ENCODE peak calls at places on chromosomes 16 and 17, in ten cellular contexts. A is astrocyte; X is Peyer's patch; P is neural progenitor cell; B is ovary; I is SK-N-SH; D is CD4-positive, alpha-beta memory T cell; W is mesenchymal stem cell; O is heart left ventricle; F is IMR-90. R is an unnamed sample.
A peak's percentile ranks its signal among the peaks of the same experiment; 100 is the strongest.

GRCh38 chr17:70313450-70313849 is 144.1 kb downstream of the KCNJ2 start:
- DNase-seq in A (peak; percentile 83), X (no peak), P (no peak), B (no peak), I (no peak), D (no peak), W (no peak), O (no peak), F (peak; percentile 86), R (no peak)

GRCh38 chr17:2085648-2085949 is 30.7 kb downstream of the HIC1 start:
- DNase-seq in A (peak; percentile 76), X (no peak), P (no peak), B (peak; percentile 54), I (no peak), D (no peak), W (peak; percentile 83), O (no peak), F (peak; percentile 69), R (no peak)

GRCh38 chr16:87017388-87018012 is 299.7 kb downstream of the C16orf95 start:
- DNase-seq in A (peak; percentile 93), X (no peak), P (peak; percentile 51), B (no peak), I (no peak), D (no peak), W (peak; percentile 88), O (no peak), F (peak; percentile 88), R (no peak)

GRCh38 chr16:30185141-30185682 is 1.8 kb downstream of the CORO1A start:
- DNase-seq in A (no peak), X (peak; percentile 63), P (no peak), B (no peak), I (peak; percentile 40), D (peak; percentile 29), W (no peak), O (peak; percentile 60), F (no peak), R (peak; percentile 80)

GRCh38 chr16:74650966-74651567 is 15.6 kb downstream of the RFWD3 start:
- DNase-seq in A (no peak), X (no peak), P (peak; percentile 9), B (no peak), I (peak; percentile 31), D (no peak), W (peak; percentile 29), O (no peak), F (no peak), R (peak; percentile 31)

GRCh38 chr16:17459903-17460521 is 10.7 kb downstream of the XYLT1 start:
- DNase-seq in A (no peak), X (peak; percentile 78), P (no peak), B (peak; percentile 78), I (no peak), D (no peak), W (no peak), O (no peak), F (no peak), R (peak; percentile 92)

GRCh38 chr17:35496470-35497290 is 40.8 kb downstream of the SLFN12L start:
- DNase-seq in A (no peak), X (no peak), P (no peak), B (no peak), I (no peak), D (no peak), W (no peak), O (no peak), F (no peak), R (no peak)

GRCh38 chr17:7004398-7005253 is 7.8 kb upstream of the RNASEK start:
- DNase-seq in A (no peak), X (peak; percentile 56), P (peak; percentile 78), B (no peak), I (peak; percentile 70), D (peak; percentile 74), W (peak; percentile 73), O (no peak), F (peak; percentile 54), R (peak; percentile 80)

GRCh38 chr16:29974291-29975133 is 844 bp downstream of the TAOK2 start:
- DNase-seq in A (peak; percentile 9), X (no peak), P (peak; percentile 36), B (no peak), I (peak; percentile 56), D (peak; percentile 12), W (peak; percentile 27), O (peak; percentile 69), F (peak; percentile 12), R (no peak)

GRCh38 chr17:82204831-82205719 is 7.6 kb downstream of the CCDC57 start:
- DNase-seq in A (peak; percentile 72), X (no peak), P (no peak), B (no peak), I (peak; percentile 58), D (no peak), W (peak; percentile 84), O (no peak), F (peak; percentile 85), R (no peak)

GRCh38 chr17:72030067-72030899 is 90.5 kb upstream of the SOX9 start:
- DNase-seq in A (peak; percentile 59), X (peak; percentile 47), P (peak; percentile 83), B (no peak), I (no peak), D (peak; percentile 6), W (peak; percentile 77), O (peak; percentile 58), F (peak; percentile 61), R (peak; percentile 77)

DNA sequence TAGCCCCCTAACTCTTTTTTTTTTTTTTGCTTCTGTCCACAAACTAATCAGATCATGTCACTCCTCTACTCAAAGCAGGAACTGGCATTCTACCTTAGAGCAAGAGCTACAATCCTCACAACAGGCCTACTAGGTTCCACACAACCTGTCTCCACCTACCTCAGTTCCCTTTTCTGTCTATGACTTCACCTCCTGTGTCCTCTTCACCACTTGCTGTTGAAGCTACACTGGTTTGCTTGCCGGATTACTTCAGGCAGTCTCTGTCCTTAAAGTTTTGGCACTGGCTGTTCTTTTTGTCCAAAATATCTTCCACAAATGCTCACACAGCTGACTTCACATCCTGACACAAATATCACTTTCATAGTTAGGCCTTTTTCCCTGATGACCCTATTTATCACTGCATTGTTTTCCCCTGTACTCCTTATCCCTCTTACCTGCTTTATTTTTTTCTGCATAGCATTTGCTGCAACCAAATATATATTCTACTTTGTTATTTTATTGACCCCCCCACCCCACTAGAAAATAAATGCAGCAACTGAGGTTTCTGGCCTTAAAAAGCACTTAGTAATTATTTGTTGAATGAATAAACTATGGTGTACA is 72.0 kb downstream of the KANSL1 start:
- DNase-seq in A (no peak), X (no peak), P (no peak), B (no peak), I (no peak), D (no peak), W (no peak), O (no peak), F (no peak), R (peak; percentile 25)
- H3K4me1 ChIP-seq in A (peaks cover 11% of the 10 kb centered on the region), X (peaks cover 56% of the 10 kb centered on the region), P (peaks cover 36% of the 10 kb centered on the region), B (peaks cover 22% of the 10 kb centered on the region), I (peaks cover 5% of the 10 kb centered on the region), D (peaks cover 96% of the 10 kb centered on the region), W (peaks cover under 1% of the 10 kb centered on the region), O (peaks cover 93% of the 10 kb centered on the region), F (peaks cover 7% of the 10 kb centered on the region), R (peaks cover 22% of the 10 kb centered on the region)

GRCh38 chr16:4062212-4062802 is 53.9 kb downstream of the ADCY9 start:
- DNase-seq in A (no peak), X (no peak), P (no peak), B (no peak), I (no peak), D (no peak), W (no peak), O (no peak), F (no peak), R (no peak)

GRCh38 chr16:4059969-4060368 is 56.3 kb downstream of the ADCY9 start:
- DNase-seq in A (no peak), X (peak; percentile 60), P (no peak), B (no peak), I (no peak), D (peak; percentile 10), W (no peak), O (no peak), F (no peak), R (no peak)

GRCh38 chr16:4067262-4068001 is 48.8 kb downstream of the ADCY9 start:
- DNase-seq in A (no peak), X (no peak), P (no peak), B (no peak), I (no peak), D (no peak), W (no peak), O (no peak), F (peak; percentile 27), R (no peak)

GRCh38 chr16:4060823-4061222 is 55.4 kb downstream of the ADCY9 start:
- DNase-seq in A (no peak), X (no peak), P (no peak), B (no peak), I (no peak), D (no peak), W (no peak), O (no peak), F (peak; percentile 42), R (no peak)

DNA sequence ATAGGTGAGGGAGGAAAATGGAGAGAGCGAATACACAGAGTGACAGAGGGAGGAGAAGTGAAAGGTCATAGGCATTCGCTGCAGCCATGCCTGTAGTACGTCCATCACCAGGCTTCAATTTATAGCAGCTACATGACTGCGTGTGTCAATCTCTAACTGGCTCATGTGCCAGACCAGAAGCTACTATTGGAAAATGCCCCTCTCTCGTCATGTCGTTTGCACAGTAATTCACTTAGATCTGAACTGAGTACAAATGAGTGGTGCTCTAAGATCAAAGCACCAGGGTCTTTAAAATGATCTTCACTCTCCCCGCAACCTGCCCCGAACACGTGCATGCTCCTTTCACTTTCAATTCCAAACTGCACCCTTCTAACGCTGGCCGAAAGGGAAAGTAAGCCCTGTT is 51.3 kb downstream of the ADCY9 start:
- DNase-seq in A (no peak), X (peak; percentile 49), P (no peak), B (no peak), I (no peak), D (peak; percentile 52), W (no peak), O (no peak), F (no peak), R (no peak)
- H3K4me3 ChIP-seq in A (no peak overlapping the region), X (no peak overlapping the region), P (no peak overlapping the region), B (no peak overlapping the region), I (no peak overlapping the region), D (peak overlapping the region; percentile 18), W (peak overlapping the region; percentile 61), O (peak overlapping the region; percentile 12), F (no peak overlapping the region), R (no peak overlapping the region)

DNA sequence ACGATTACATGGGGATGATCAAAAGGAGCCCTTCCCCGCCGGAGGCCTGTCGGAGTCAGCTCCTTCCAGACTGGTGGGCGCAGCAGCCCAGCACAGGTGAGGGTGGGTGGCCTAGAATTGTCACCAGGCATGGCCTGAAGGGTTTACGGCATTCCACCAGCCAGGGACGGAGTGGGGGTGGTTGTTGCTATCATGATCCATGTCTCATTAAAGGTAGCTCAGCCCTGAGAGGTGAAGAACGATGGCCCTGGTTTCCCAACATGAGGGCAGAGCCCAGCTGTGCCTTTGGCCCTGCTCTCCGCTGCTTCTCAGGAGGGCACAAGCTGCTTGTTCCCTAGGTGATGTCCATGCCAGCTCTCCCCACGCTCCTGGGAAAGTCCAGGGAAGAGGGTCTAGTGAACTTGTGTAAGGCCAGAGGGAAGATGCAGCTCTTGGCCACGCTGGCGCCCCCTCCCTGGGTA is 14.2 kb downstream of the IRF8 start:
- DNase-seq in A (no peak), X (no peak), P (peak; percentile 21), B (no peak), I (no peak), D (no peak), W (no peak), O (peak; percentile 52), F (no peak), R (no peak)
- H3K4me1 ChIP-seq in A (no peaks in the 10 kb centered on the region), X (peaks cover 31% of the 10 kb centered on the region), P (peaks cover 22% of the 10 kb centered on the region), B (peaks cover 8% of the 10 kb centered on the region), I (no peaks in the 10 kb centered on the region), D (no peaks in the 10 kb centered on the region), W (peaks cover 1% of the 10 kb centered on the region), O (peaks cover 10% of the 10 kb centered on the region), F (peaks cover 4% of the 10 kb centered on the region), R (peaks cover 82% of the 10 kb centered on the region)

GRCh38 chr16:67555795-67556212 is 6.5 kb upstream of the CTCF start:
- DNase-seq in A (peak; percentile 39), X (no peak), P (no peak), B (no peak), I (no peak), D (peak; percentile 39), W (peak; percentile 61), O (no peak), F (peak; percentile 72), R (peak; percentile 50)
- H3K4me3 ChIP-seq in A (no peak overlapping the region), X (no peak overlapping the region), P (no peak overlapping the region), B (no peak overlapping the region), I (no peak overlapping the region), D (no peak overlapping the region), W (no peak overlapping the region), O (no peak overlapping the region), F (no peak overlapping the region), R (peak overlapping the region; percentile 10)

R was measured in OCI-LY7.